ENCODE peak calls at places on chromosomes 12 and 14, in six cellular contexts. One of them, this sample, is unnamed.

GRCh38 chr12:990308-990648 is 745 bp upstream of the ERC1 start:
- DNase-seq in WERI-Rb-1: peak; percentile 43
- DNase-seq in NCI-H1930: peak; percentile 59
- DNase-seq in CD4-positive, alpha-beta T cell: peak; percentile 38
- DNase-seq in kidney glomerular epithelial cell: no peak
- DNase-seq in effector CD4-positive, alpha-beta T cell: peak; percentile 45
- DNase-seq in this sample: peak; percentile 37

GRCh38 chr14:95008445-95009217 is 148.7 kb downstream of the DICER1 start:
- DNase-seq in kidney glomerular epithelial cell: no peak
- DNase-seq in effector CD4-positive, alpha-beta T cell: no peak
- DNase-seq in NCI-H1930: no peak
- DNase-seq in CD4-positive, alpha-beta T cell: no peak
- DNase-seq in WERI-Rb-1: no peak
- DNase-seq in this sample: no peak

GRCh38 chr14:64363265-64363840 is 24.8 kb upstream of the MTHFD1 start:
- DNase-seq in kidney glomerular epithelial cell: no peak
- DNase-seq in effector CD4-positive, alpha-beta T cell: no peak
- DNase-seq in CD4-positive, alpha-beta T cell: no peak
- DNase-seq in NCI-H1930: no peak
- DNase-seq in WERI-Rb-1: no peak
- DNase-seq in this sample: peak; percentile 67

GRCh38 chr14:50954811-50955372 is 10.6 kb upstream of the PYGL start:
- DNase-seq in effector CD4-positive, alpha-beta T cell: no peak
- DNase-seq in CD4-positive, alpha-beta T cell: no peak
- DNase-seq in WERI-Rb-1: no peak
- DNase-seq in kidney glomerular epithelial cell: peak; percentile 62
- DNase-seq in NCI-H1930: peak; percentile 14
- DNase-seq in this sample: peak; percentile 52

GRCh38 chr14:69620211-69620611 is 8.8 kb downstream of the SUSD6 start:
- DNase-seq in WERI-Rb-1: no peak
- DNase-seq in NCI-H1930: no peak
- DNase-seq in effector CD4-positive, alpha-beta T cell: no peak
- DNase-seq in kidney glomerular epithelial cell: peak; percentile 40
- DNase-seq in CD4-positive, alpha-beta T cell: no peak
- DNase-seq in this sample: no peak

GRCh38 chr14:74391479-74391878 is 34.5 kb downstream of the SYNDIG1L start:
- DNase-seq in WERI-Rb-1: no peak
- DNase-seq in effector CD4-positive, alpha-beta T cell: no peak
- DNase-seq in CD4-positive, alpha-beta T cell: no peak
- DNase-seq in kidney glomerular epithelial cell: no peak
- DNase-seq in NCI-H1930: no peak
- DNase-seq in this sample: no peak

GRCh38 chr12:124855275-124855957 is 8.2 kb downstream of the SCARB1 start:
- DNase-seq in WERI-Rb-1: no peak
- DNase-seq in CD4-positive, alpha-beta T cell: no peak
- DNase-seq in NCI-H1930: no peak
- DNase-seq in effector CD4-positive, alpha-beta T cell: no peak
- DNase-seq in kidney glomerular epithelial cell: no peak
- DNase-seq in this sample: no peak

GRCh38 chr14:101110729-101111619 is 207.5 kb upstream of the RTL1 start:
- DNase-seq in kidney glomerular epithelial cell: no peak
- DNase-seq in NCI-H1930: no peak
- DNase-seq in WERI-Rb-1: no peak
- DNase-seq in effector CD4-positive, alpha-beta T cell: no peak
- DNase-seq in CD4-positive, alpha-beta T cell: no peak
- DNase-seq in this sample: no peak

GRCh38 chr12:64120568-64120967 is 101.5 kb downstream of the KICS2 start:
- DNase-seq in WERI-Rb-1: no peak
- DNase-seq in NCI-H1930: no peak
- DNase-seq in effector CD4-positive, alpha-beta T cell: no peak
- DNase-seq in CD4-positive, alpha-beta T cell: no peak
- DNase-seq in kidney glomerular epithelial cell: no peak
- DNase-seq in this sample: peak; percentile 72

GRCh38 chr12:78186670-78187069 is 356.0 kb downstream of the NAV3 start:
- DNase-seq in NCI-H1930: no peak
- DNase-seq in CD4-positive, alpha-beta T cell: no peak
- DNase-seq in effector CD4-positive, alpha-beta T cell: no peak
- DNase-seq in kidney glomerular epithelial cell: no peak
- DNase-seq in WERI-Rb-1: no peak
- DNase-seq in this sample: no peak

GRCh38 chr12:120324841-120325417 is 2.6 kb downstream of the PLA2G1B start:
- DNase-seq in effector CD4-positive, alpha-beta T cell: no peak
- DNase-seq in CD4-positive, alpha-beta T cell: no peak
- DNase-seq in NCI-H1930: no peak
- DNase-seq in kidney glomerular epithelial cell: no peak
- DNase-seq in WERI-Rb-1: no peak
- DNase-seq in this sample: no peak

GRCh38 chr12:121797937-121798801 is 4.7 kb upstream of the RHOF start:
- DNase-seq in WERI-Rb-1: peak; percentile 72
- DNase-seq in CD4-positive, alpha-beta T cell: no peak
- DNase-seq in effector CD4-positive, alpha-beta T cell: no peak
- DNase-seq in kidney glomerular epithelial cell: no peak
- DNase-seq in NCI-H1930: no peak
- DNase-seq in this sample: no peak

GRCh38 chr12:85441740-85442139 is 161.7 kb downstream of the ALX1 start:
- DNase-seq in kidney glomerular epithelial cell: peak; percentile 2
- DNase-seq in NCI-H1930: no peak
- DNase-seq in WERI-Rb-1: peak; percentile 20
- DNase-seq in effector CD4-positive, alpha-beta T cell: no peak
- DNase-seq in CD4-positive, alpha-beta T cell: no peak
- DNase-seq in this sample: peak; percentile 29

GRCh38 chr12:19740472-19741131 is 301.3 kb downstream of the AEBP2 start:
- DNase-seq in CD4-positive, alpha-beta T cell: no peak
- DNase-seq in WERI-Rb-1: no peak
- DNase-seq in kidney glomerular epithelial cell: no peak
- DNase-seq in effector CD4-positive, alpha-beta T cell: no peak
- DNase-seq in NCI-H1930: no peak
- DNase-seq in this sample: no peak

GRCh38 chr14:32252030-32252670 is 49.1 kb upstream of the RNU6-8 start:
- DNase-seq in kidney glomerular epithelial cell: peak; percentile 69
- DNase-seq in WERI-Rb-1: peak; percentile 64
- DNase-seq in effector CD4-positive, alpha-beta T cell: peak; percentile 34
- DNase-seq in CD4-positive, alpha-beta T cell: peak; percentile 25
- DNase-seq in NCI-H1930: peak; percentile 58
- DNase-seq in this sample: peak; percentile 59

GRCh38 chr14:75249958-75250336 is 28.7 kb upstream of the FOS start:
- DNase-seq in NCI-H1930: no peak
- DNase-seq in WERI-Rb-1: no peak
- DNase-seq in effector CD4-positive, alpha-beta T cell: no peak
- DNase-seq in CD4-positive, alpha-beta T cell: no peak
- DNase-seq in kidney glomerular epithelial cell: no peak
- DNase-seq in this sample: no peak

GRCh38 chr12:51536159-51536558 is 54.9 kb upstream of the SCN8A start:
- DNase-seq in WERI-Rb-1: no peak
- DNase-seq in effector CD4-positive, alpha-beta T cell: no peak
- DNase-seq in NCI-H1930: no peak
- DNase-seq in CD4-positive, alpha-beta T cell: no peak
- DNase-seq in kidney glomerular epithelial cell: no peak
- DNase-seq in this sample: no peak

GRCh38 chr14:61444215-61444768 is 122.9 kb downstream of the PRKCH start:
- DNase-seq in CD4-positive, alpha-beta T cell: peak; percentile 30
- DNase-seq in WERI-Rb-1: no peak
- DNase-seq in NCI-H1930: no peak
- DNase-seq in effector CD4-positive, alpha-beta T cell: peak; percentile 48
- DNase-seq in kidney glomerular epithelial cell: no peak
- DNase-seq in this sample: no peak

GRCh38 chr12:96094201-96094600 is 58.8 kb upstream of the LTA4H start:
- DNase-seq in effector CD4-positive, alpha-beta T cell: no peak
- DNase-seq in CD4-positive, alpha-beta T cell: no peak
- DNase-seq in NCI-H1930: no peak
- DNase-seq in kidney glomerular epithelial cell: no peak
- DNase-seq in WERI-Rb-1: no peak
- DNase-seq in this sample: peak; percentile 88

GRCh38 chr12:46770501-46771183 is 55.2 kb downstream of the SLC38A4 start:
- DNase-seq in WERI-Rb-1: no peak
- DNase-seq in kidney glomerular epithelial cell: no peak
- DNase-seq in NCI-H1930: peak; percentile 47
- DNase-seq in CD4-positive, alpha-beta T cell: no peak
- DNase-seq in effector CD4-positive, alpha-beta T cell: no peak
- DNase-seq in this sample: no peak

GRCh38 chr14:102909462-102909861 is 13.0 kb upstream of the AMN start:
- DNase-seq in kidney glomerular epithelial cell: no peak
- DNase-seq in WERI-Rb-1: no peak
- DNase-seq in CD4-positive, alpha-beta T cell: no peak
- DNase-seq in NCI-H1930: no peak
- DNase-seq in effector CD4-positive, alpha-beta T cell: no peak
- DNase-seq in this sample: no peak

GRCh38 chr12:3129301-3130052 is 52.3 kb downstream of the TSPAN9 start:
- DNase-seq in CD4-positive, alpha-beta T cell: no peak
- DNase-seq in kidney glomerular epithelial cell: no peak
- DNase-seq in effector CD4-positive, alpha-beta T cell: no peak
- DNase-seq in WERI-Rb-1: no peak
- DNase-seq in NCI-H1930: no peak
- DNase-seq in this sample: peak; percentile 36

GRCh38 chr14:35701531-35701930 is 107.6 kb downstream of the RALGAPA1 start:
- DNase-seq in WERI-Rb-1: no peak
- DNase-seq in NCI-H1930: no peak
- DNase-seq in effector CD4-positive, alpha-beta T cell: no peak
- DNase-seq in CD4-positive, alpha-beta T cell: no peak
- DNase-seq in kidney glomerular epithelial cell: no peak
- DNase-seq in this sample: no peak

GRCh38 chr14:41380017-41380416 is 226.7 kb upstream of the LRFN5 start:
- DNase-seq in CD4-positive, alpha-beta T cell: no peak
- DNase-seq in kidney glomerular epithelial cell: no peak
- DNase-seq in WERI-Rb-1: no peak
- DNase-seq in effector CD4-positive, alpha-beta T cell: no peak
- DNase-seq in NCI-H1930: no peak
- DNase-seq in this sample: no peak

GRCh38 chr12:14167005-14167628 is 185.7 kb upstream of the GRIN2B start:
- DNase-seq in CD4-positive, alpha-beta T cell: peak; percentile 11
- DNase-seq in kidney glomerular epithelial cell: peak; percentile 16
- DNase-seq in NCI-H1930: peak; percentile 50
- DNase-seq in WERI-Rb-1: peak; percentile 42
- DNase-seq in effector CD4-positive, alpha-beta T cell: peak; percentile 10
- DNase-seq in this sample: peak; percentile 20

GRCh38 chr12:56104815-56105476 is 587 bp downstream of the PA2G4 start:
- DNase-seq in CD4-positive, alpha-beta T cell: no peak
- DNase-seq in effector CD4-positive, alpha-beta T cell: no peak
- DNase-seq in NCI-H1930: no peak
- DNase-seq in WERI-Rb-1: no peak
- DNase-seq in kidney glomerular epithelial cell: no peak
- DNase-seq in this sample: no peak

GRCh38 chr12:93115198-93115601 is 186.1 kb upstream of the EEA1 start:
- DNase-seq in WERI-Rb-1: no peak
- DNase-seq in NCI-H1930: no peak
- DNase-seq in kidney glomerular epithelial cell: no peak
- DNase-seq in CD4-positive, alpha-beta T cell: no peak
- DNase-seq in effector CD4-positive, alpha-beta T cell: no peak
- DNase-seq in this sample: no peak

GRCh38 chr14:51093371-51094281 is 1.3 kb downstream of the TRIM9 start:
- DNase-seq in NCI-H1930: peak; percentile 52
- DNase-seq in CD4-positive, alpha-beta T cell: peak; percentile 34
- DNase-seq in effector CD4-positive, alpha-beta T cell: peak; percentile 28
- DNase-seq in WERI-Rb-1: peak; percentile 79
- DNase-seq in kidney glomerular epithelial cell: no peak
- DNase-seq in this sample: no peak

GRCh38 chr14:36070056-36071043 is 106.2 kb downstream of the PTCSC3 start:
- DNase-seq in WERI-Rb-1: peak; percentile 67
- DNase-seq in CD4-positive, alpha-beta T cell: peak; percentile 3
- DNase-seq in kidney glomerular epithelial cell: peak; percentile 30
- DNase-seq in NCI-H1930: peak; percentile 69
- DNase-seq in effector CD4-positive, alpha-beta T cell: no peak
- DNase-seq in this sample: peak; percentile 38

GRCh38 chr12:105018001-105018400 is 31.9 kb downstream of the NOPCHAP1 start:
- DNase-seq in kidney glomerular epithelial cell: no peak
- DNase-seq in effector CD4-positive, alpha-beta T cell: no peak
- DNase-seq in CD4-positive, alpha-beta T cell: no peak
- DNase-seq in WERI-Rb-1: no peak
- DNase-seq in NCI-H1930: no peak
- DNase-seq in this sample: no peak

GRCh38 chr14:33307691-33308369 is 369.2 kb downstream of the NPAS3 start:
- DNase-seq in WERI-Rb-1: no peak
- DNase-seq in effector CD4-positive, alpha-beta T cell: no peak
- DNase-seq in CD4-positive, alpha-beta T cell: no peak
- DNase-seq in kidney glomerular epithelial cell: peak; percentile 34
- DNase-seq in NCI-H1930: no peak
- DNase-seq in this sample: no peak

GRCh38 chr14:56905282-56905681 is 95.0 kb upstream of the OTX2 start:
- DNase-seq in kidney glomerular epithelial cell: no peak
- DNase-seq in NCI-H1930: no peak
- DNase-seq in CD4-positive, alpha-beta T cell: no peak
- DNase-seq in WERI-Rb-1: no peak
- DNase-seq in effector CD4-positive, alpha-beta T cell: no peak
- DNase-seq in this sample: no peak

GRCh38 chr14:100683578-100683977 is 43.1 kb upstream of the DLK1 start:
- DNase-seq in NCI-H1930: no peak
- DNase-seq in WERI-Rb-1: no peak
- DNase-seq in effector CD4-positive, alpha-beta T cell: no peak
- DNase-seq in kidney glomerular epithelial cell: no peak
- DNase-seq in CD4-positive, alpha-beta T cell: no peak
- DNase-seq in this sample: no peak

GRCh38 chr12:90027889-90028570 is 319.4 kb upstream of the ATP2B1 start:
- DNase-seq in kidney glomerular epithelial cell: no peak
- DNase-seq in CD4-positive, alpha-beta T cell: no peak
- DNase-seq in NCI-H1930: no peak
- DNase-seq in effector CD4-positive, alpha-beta T cell: no peak
- DNase-seq in WERI-Rb-1: peak; percentile 38
- DNase-seq in this sample: no peak